ENCODE peak calls at places on chromosomes 1 and 21, in ten cellular contexts. N is activated naive CD8-positive, alpha-beta T cell treated with anti-CD3 and anti-CD28 coated beads for 36 hours; Y is effector memory CD8-positive, alpha-beta T cell; J is mesenchymal stem cell; C is Daoy; W is skeletal muscle cell; X is effector CD4-positive, alpha-beta T cell; B is stimulated activated CD8-positive, alpha-beta memory T cell treated with anti-CD3 and anti-CD28 coated beads, Interleukin-4, amount 100 ng/mL, for 4 hours; T is erythroblast; H is CD4-positive, CD25-positive, alpha-beta regulatory T cell. S is an unnamed sample.

GRCh38 chr1:167957710-167958109 is 20.8 kb upstream of the MPC2 start:
- DNase-seq in N (no peak), Y (no peak), J (no peak), C (no peak), W (no peak), X (no peak), B (no peak), T (no peak), H (no peak), S (no peak)

GRCh38 chr1:162328507-162328906 is 48.1 kb downstream of the SPATA46 start:
- DNase-seq in N (no peak), Y (no peak), J (no peak), C (no peak), W (no peak), X (no peak), B (no peak), T (no peak), H (no peak), S (no peak)

GRCh38 chr1:179447489-179447888 is 81.7 kb downstream of the AXDND1 start:
- DNase-seq in N (no peak), Y (no peak), J (no peak), C (peak), W (no peak), X (no peak), B (no peak), T (peak), H (no peak), S (no peak)

GRCh38 chr1:234208351-234208750 is 164.9 kb upstream of the COA6 start:
- DNase-seq in N (no peak), Y (no peak), J (no peak), C (no peak), W (no peak), X (no peak), B (no peak), T (no peak), H (no peak), S (no peak)

GRCh38 chr1:51960262-51960661 is 30.2 kb downstream of the RAB3B start:
- DNase-seq in N (no peak), Y (no peak), J (no peak), C (no peak), W (no peak), X (no peak), B (no peak), T (no peak), H (no peak), S (no peak)

GRCh38 chr1:49102752-49103151 is 326.1 kb upstream of the BEND5 start:
- DNase-seq in N (no peak), Y (no peak), J (no peak), C (peak), W (peak), X (no peak), B (no peak), T (no peak), H (no peak), S (peak)

GRCh38 chr1:26017606-26018005 is 4.0 kb upstream of the EXTL1 start:
- DNase-seq in N (no peak), Y (no peak), J (no peak), C (no peak), W (no peak), X (no peak), B (no peak), T (no peak), H (no peak), S (no peak)

GRCh38 chr1:236391008-236391407 is 3.1 kb upstream of the EDARADD start:
- DNase-seq in N (no peak), Y (no peak), J (no peak), C (no peak), W (no peak), X (no peak), B (no peak), T (no peak), H (no peak), S (no peak)

GRCh38 chr1:207366022-207366421 is 44.5 kb downstream of the CD55 start:
- DNase-seq in N (no peak), Y (no peak), J (no peak), C (no peak), W (peak), X (no peak), B (no peak), T (no peak), H (no peak), S (no peak)

GRCh38 chr1:183244466-183244865 is 58.4 kb downstream of the LAMC2 start:
- DNase-seq in N (no peak), Y (no peak), J (peak), C (no peak), W (peak), X (no peak), B (no peak), T (no peak), H (no peak), S (no peak)

GRCh38 chr1:228015276-228016180 is 8.7 kb downstream of the WNT3A start:
- DNase-seq in N (no peak), Y (no peak), J (no peak), C (peak), W (no peak), X (no peak), B (no peak), T (no peak), H (no peak), S (no peak)

GRCh38 chr1:207245124-207245523 is 76.4 kb upstream of the CD55 start:
- DNase-seq in N (no peak), Y (no peak), J (no peak), C (no peak), W (no peak), X (no peak), B (no peak), T (no peak), H (no peak), S (no peak)

GRCh38 chr1:151924691-151925587 is 15.6 kb upstream of the THEM4 start:
- DNase-seq in N (no peak), Y (no peak), J (no peak), C (no peak), W (no peak), X (no peak), B (no peak), T (no peak), H (no peak), S (no peak)

GRCh38 chr1:51231121-51231520 is 5.0 kb upstream of the RNF11 start:
- DNase-seq in N (no peak), Y (no peak), J (no peak), C (no peak), W (no peak), X (no peak), B (no peak), T (no peak), H (no peak), S (no peak)

GRCh38 chr1:60936943-60937342 is 145.4 kb upstream of the NFIA start:
- DNase-seq in N (no peak), Y (no peak), J (no peak), C (no peak), W (no peak), X (no peak), B (no peak), T (no peak), H (no peak), S (no peak)

GRCh38 chr1:214377886-214378285 is 96.9 kb downstream of the SMYD2 start:
- DNase-seq in N (no peak), Y (no peak), J (peak), C (peak), W (no peak), X (no peak), B (no peak), T (no peak), H (no peak), S (no peak)

GRCh38 chr1:29894311-29894710 is 658.0 kb downstream of the PTPRU start:
- DNase-seq in N (no peak), Y (no peak), J (no peak), C (no peak), W (no peak), X (no peak), B (no peak), T (no peak), H (no peak), S (no peak)

GRCh38 chr1:235503333-235504121 is 725 bp downstream of the B3GALNT2 start:
- DNase-seq in N (peak), Y (peak), J (peak), C (peak), W (no peak), X (no peak), B (no peak), T (peak), H (peak), S (no peak)

GRCh38 chr1:175206687-175207086 is 14.1 kb upstream of the KIAA0040 start:
- DNase-seq in N (no peak), Y (no peak), J (no peak), C (no peak), W (no peak), X (no peak), B (no peak), T (no peak), H (no peak), S (no peak)

GRCh38 chr1:232594018-232594502 is 35.9 kb downstream of the SIPA1L2 start:
- DNase-seq in N (no peak), Y (no peak), J (peak), C (no peak), W (no peak), X (no peak), B (no peak), T (no peak), H (no peak), S (no peak)

GRCh38 chr1:43312638-43313515 is 12.1 kb downstream of the TIE1 start:
- DNase-seq in N (no peak), Y (no peak), J (no peak), C (no peak), W (no peak), X (no peak), B (no peak), T (no peak), H (no peak), S (no peak)

GRCh38 chr1:201192478-201192804 is 1.8 kb downstream of the IGFN1 start:
- DNase-seq in N (no peak), Y (no peak), J (no peak), C (no peak), W (peak), X (no peak), B (no peak), T (no peak), H (no peak), S (no peak)

GRCh38 chr1:17441265-17441992 is 2.0 kb upstream of the RCC2 start:
- DNase-seq in N (no peak), Y (no peak), J (peak), C (no peak), W (no peak), X (no peak), B (no peak), T (peak), H (no peak), S (no peak)

GRCh38 chr21:31985398-31985797 is 112.6 kb downstream of the HUNK start:
- DNase-seq in N (no peak), Y (no peak), J (no peak), C (no peak), W (no peak), X (no peak), B (no peak), T (no peak), H (no peak), S (no peak)

GRCh38 chr21:35316933-35317332 is 267.8 kb upstream of the RUNX1 start:
- DNase-seq in N (no peak), Y (no peak), J (peak), C (peak), W (no peak), X (no peak), B (no peak), T (peak), H (no peak), S (peak)

GRCh38 chr1:39540504-39541031 is 36.0 kb downstream of the PABPC4 start:
- DNase-seq in N (no peak), Y (no peak), J (peak), C (peak), W (peak), X (no peak), B (no peak), T (no peak), H (no peak), S (no peak)

GRCh38 chr1:40944326-40944725 is 35.2 kb upstream of the CTPS1 start:
- DNase-seq in N (no peak), Y (no peak), J (peak), C (peak), W (peak), X (no peak), B (no peak), T (no peak), H (no peak), S (peak)

GRCh38 chr1:160759740-160760139 is 20.7 kb downstream of the SLAMF7 start:
- DNase-seq in N (no peak), Y (no peak), J (no peak), C (no peak), W (no peak), X (no peak), B (no peak), T (no peak), H (no peak), S (no peak)

S was measured in non-pigmented ciliary epithelial cell.